ENCODE peak calls at places on chromosomes 12 and 14, in eight cellular contexts. T is HCT116; U is stomach; Q is esophagus muscularis mucosa; R is right lobe of liver; C is effector memory CD4-positive, alpha-beta T cell; W is colonic mucosa; K is testis. N is an unnamed sample. For H3K9me3 and H3K4me1, the result is how much of the 10 kb centered on the place peaks cover.

GRCh38 chr14:56812364-56813103 is 2.3 kb upstream of the OTX2 start:
- DNase-seq in C (no peak), W (no peak), K (no peak), T (no peak), R (no peak), Q (no peak), U (no peak), N (no peak)

GRCh38 chr12:108565976-108566375 is 3.6 kb downstream of the ISCU start:
- DNase-seq in R (peak), U (peak), K (peak), T (peak), W (peak), C (peak), Q (peak), N (no peak)

GRCh38 chr12:56206373-56207166 is 15.2 kb downstream of the RNF41 start:
- DNase-seq in C (no peak), Q (no peak), U (peak), R (no peak), K (peak), T (no peak), W (peak), N (peak)

GRCh38 chr14:58098507-58098906 is 53.5 kb downstream of the ARMH4 start:
- DNase-seq in T (no peak), C (no peak), Q (no peak), K (no peak), U (peak), R (no peak), W (peak), N (no peak)

GRCh38 chr12:97148941-97149559 is 242.0 kb downstream of the NEDD1 start:
- DNase-seq in T (peak), W (peak), Q (no peak), K (peak), R (peak), U (peak), C (peak), N (peak)

GRCh38 chr12:108649126-108649525 is 15.4 kb upstream of the SELPLG start:
- DNase-seq in Q (no peak), U (no peak), K (no peak), W (no peak), C (no peak), R (no peak), T (no peak), N (no peak)

GRCh38 chr12:66620703-66621102 is 58.2 kb downstream of the GRIP1 start:
- DNase-seq in U (no peak), C (no peak), T (no peak), K (no peak), W (no peak), Q (no peak), R (no peak), N (no peak)

GRCh38 chr14:52692248-52692962 is 3.0 kb downstream of the ERO1A start:
- DNase-seq in T (no peak), R (no peak), K (no peak), Q (no peak), C (no peak), W (no peak), U (no peak), N (no peak)

GRCh38 chr12:24554612-24555300 is 394.1 kb downstream of the BCAT1 start:
- DNase-seq in W (no peak), C (no peak), K (no peak), U (no peak), Q (no peak), T (no peak), R (no peak), N (no peak)

GRCh38 chr14:65336191-65336591 is 76.3 kb upstream of the FUT8 start:
- DNase-seq in T (no peak), K (no peak), C (no peak), W (no peak), Q (no peak), U (no peak), R (no peak), N (peak)

GRCh38 chr14:53011053-53011462 is 60.2 kb upstream of the FERMT2 start:
- DNase-seq in W (peak), T (peak), R (no peak), U (peak), Q (peak), K (peak), C (no peak), N (no peak)

GRCh38 chr12:90064759-90065158 is 356.1 kb upstream of the ATP2B1 start:
- DNase-seq in W (no peak), U (no peak), Q (no peak), C (no peak), K (no peak), R (no peak), T (no peak), N (no peak)

GRCh38 chr14:63544641-63545234 is 1.6 kb upstream of the PPP2R5E start:
- DNase-seq in U (no peak), C (no peak), K (no peak), Q (no peak), T (no peak), R (no peak), W (no peak), N (no peak)

GRCh38 chr14:56351861-56352260 is 227.7 kb upstream of the TMEM260 start:
- DNase-seq in K (no peak), R (no peak), Q (no peak), U (no peak), C (no peak), T (no peak), W (no peak), N (no peak)

GRCh38 chr12:90628213-90628612 is 326.8 kb downstream of the CCER1 start:
- DNase-seq in T (no peak), U (no peak), C (no peak), R (no peak), W (no peak), Q (no peak), K (no peak), N (no peak)

GRCh38 chr14:56730468-56731145 is 79.7 kb downstream of the OTX2 start:
- DNase-seq in W (no peak), K (no peak), T (no peak), C (no peak), Q (no peak), U (no peak), R (no peak), N (no peak)

GRCh38 chr12:94929780-94930179 is 73.7 kb downstream of the NDUFA12 start:
- DNase-seq in Q (no peak), W (no peak), C (no peak), T (no peak), R (no peak), K (no peak), U (no peak), N (no peak)

GRCh38 chr12:131116437-131117117 is 162.9 kb downstream of the ADGRD1 start:
- DNase-seq in U (no peak), C (no peak), Q (no peak), T (no peak), K (peak), R (peak), W (no peak), N (no peak)

GRCh38 chr14:100747021-100747586 is 20.4 kb downstream of the DLK1 start:
- DNase-seq in K (no peak), R (peak), T (peak), C (no peak), U (no peak), W (no peak), Q (no peak), N (no peak)

GRCh38 chr12:124906606-124907261 is 7.7 kb downstream of the UBC start:
- DNase-seq in T (peak), U (peak), W (peak), K (peak), C (peak), Q (peak), R (peak), N (peak)

GRCh38 chr12:46214668-46215429 is 54.0 kb downstream of the SLC38A1 start:
- DNase-seq in C (peak), R (peak), K (no peak), U (peak), W (peak), Q (no peak), T (no peak), N (peak)

GRCh38 chr14:77882098-77882497 is 82.2 kb downstream of the ADCK1 start:
- DNase-seq in K (no peak), Q (no peak), T (no peak), C (no peak), R (no peak), W (no peak), U (no peak), N (no peak)

GRCh38 chr12:103495783-103496456 is at the start of gene C12orf42:
- DNase-seq in W (peak), T (peak), C (no peak), K (peak), U (no peak), Q (no peak), R (no peak), N (no peak)

GRCh38 chr12:72836184-72836583 is 564.0 kb downstream of the TRHDE start:
- DNase-seq in T (no peak), U (no peak), K (no peak), Q (no peak), C (no peak), W (no peak), R (no peak), N (no peak)

GRCh38 chr12:104455594-104456416 is 943 bp upstream of the CHST11 start:
- DNase-seq in C (no peak), K (no peak), Q (no peak), W (no peak), U (no peak), R (no peak), T (no peak), N (no peak)

GRCh38 chr14:78974691-78975090 is 804.5 kb downstream of the NRXN3 start:
- DNase-seq in R (no peak), T (no peak), K (no peak), Q (no peak), W (no peak), U (no peak), C (no peak), N (no peak)

DNA sequence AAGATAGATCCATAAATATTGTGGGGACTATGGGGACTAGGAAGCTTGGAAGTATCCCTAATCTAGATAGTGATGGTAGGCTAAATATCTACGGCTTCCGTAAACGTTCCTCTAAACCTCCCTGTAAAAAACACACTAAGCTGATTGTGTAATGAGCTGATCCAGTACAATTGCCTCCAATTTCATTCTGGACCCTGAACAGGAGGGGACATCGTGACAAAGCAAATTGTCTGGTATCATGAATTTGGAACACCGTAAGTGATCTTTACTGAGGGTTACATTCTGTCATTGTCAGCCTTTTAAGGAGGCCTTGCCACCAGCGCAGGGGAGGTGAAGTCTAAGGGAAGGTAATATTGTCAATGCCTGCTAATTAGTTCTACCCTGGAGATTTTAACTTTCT is 514 bp upstream of the MGST1 start:
- DNase-seq in U (no peak), C (no peak), W (peak), Q (no peak), T (no peak), K (no peak), R (no peak), N (no peak)
- H3K27ac ChIP-seq in U (peak), C (no peak), W (peak), Q (peak), T (peak), K (no peak), R (peak), N (no peak)

GRCh38 chr12:93876360-93876759 is 199.2 kb downstream of the CRADD start:
- DNase-seq in K (no peak), C (no peak), W (no peak), T (no peak), Q (no peak), R (no peak), U (no peak), N (no peak)

GRCh38 chr12:93877446-93877845 is 200.3 kb downstream of the CRADD start:
- DNase-seq in U (no peak), R (no peak), W (no peak), C (no peak), Q (peak), T (no peak), K (no peak), N (no peak)

GRCh38 chr12:93879476-93880376 is 202.6 kb downstream of the CRADD start:
- DNase-seq in U (no peak), T (no peak), R (no peak), C (no peak), Q (peak), W (peak), K (no peak), N (no peak)

GRCh38 chr12:93873561-93873960 is 196.4 kb downstream of the CRADD start:
- DNase-seq in W (no peak), C (no peak), K (no peak), R (no peak), Q (no peak), T (no peak), U (no peak), N (no peak)

DNA sequence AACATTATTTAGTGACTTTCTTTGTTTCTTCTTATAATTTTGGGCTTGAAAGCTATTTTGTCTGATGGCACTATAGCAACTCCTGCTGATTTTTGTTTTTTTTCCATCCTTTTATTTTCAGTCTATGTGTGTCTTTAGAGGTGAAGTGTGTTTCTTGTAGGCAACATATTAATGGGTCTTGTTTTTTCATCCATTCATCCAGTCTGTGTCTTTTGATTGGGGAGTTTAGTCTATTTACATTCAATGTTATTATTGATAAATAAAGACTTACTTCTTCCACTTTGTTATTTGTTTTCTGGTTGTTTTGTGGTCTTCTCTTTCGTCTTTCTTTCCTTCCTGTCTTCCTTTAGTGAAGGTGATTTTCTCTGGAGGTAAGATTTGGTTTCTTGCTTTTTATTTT is 198.0 kb downstream of the CRADD start:
- DNase-seq in C (no peak), Q (no peak), R (no peak), T (no peak), K (no peak), W (no peak), U (no peak), N (no peak)
- H3K9me3 ChIP-seq in C (under half), Q (under half), R (under half), T (under half), K (under half), W (under half), U (under half), N (under half)

GRCh38 chr14:59356783-59357182 is 108.4 kb downstream of the GPR135 start:
- DNase-seq in Q (no peak), T (no peak), K (no peak), R (no peak), W (no peak), U (no peak), C (no peak), N (no peak)
- H3K4me1 ChIP-seq in Q (half or more), T (half or more), K (under half), R (under half), W (under half), U (under half), C (under half), N (under half)

DNA sequence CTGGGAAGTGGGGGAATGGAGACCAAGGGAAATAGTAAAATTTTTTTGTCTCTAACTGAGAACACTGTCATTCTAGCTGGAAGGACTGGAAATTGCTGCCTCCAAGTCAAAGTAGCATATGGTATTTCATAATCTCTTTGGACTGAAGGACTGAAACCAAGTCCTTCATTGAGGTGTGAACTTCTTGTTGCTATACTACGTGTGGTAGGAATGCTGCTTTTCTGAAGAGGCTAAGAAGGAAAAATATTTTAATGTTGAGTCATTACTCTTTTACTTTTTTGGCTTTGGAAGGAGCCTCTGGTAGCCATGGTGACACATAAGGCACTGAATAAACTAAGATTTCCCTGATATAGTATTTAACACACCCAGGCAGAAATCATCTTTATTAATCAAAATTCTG is 465.4 kb downstream of the NPAS3 start:
- DNase-seq in C (no peak), W (no peak), U (no peak), K (no peak), T (no peak), Q (no peak), R (no peak), N (no peak)
- H3K27ac ChIP-seq in C (no peak), W (no peak), U (no peak), K (no peak), T (no peak), Q (no peak), R (no peak), N (no peak)

DNA sequence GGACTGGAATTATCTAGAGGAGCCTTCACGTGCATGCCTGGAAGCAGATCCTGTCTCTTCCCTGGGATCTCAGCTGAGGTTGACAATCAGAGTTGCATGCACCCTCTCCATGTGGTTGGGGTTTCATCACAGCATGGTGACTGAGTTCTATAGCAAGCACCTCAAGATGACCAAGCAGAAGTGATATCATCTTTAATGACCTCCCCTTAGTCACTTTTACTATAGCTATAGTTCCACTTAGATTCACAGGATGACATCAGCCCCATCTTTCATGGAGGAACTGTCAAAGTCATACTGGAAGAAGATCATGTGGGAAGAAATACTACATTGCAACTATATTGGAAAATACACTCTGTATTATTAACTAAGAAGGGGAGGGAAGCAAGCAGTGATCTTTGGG is 105.8 kb upstream of the ATXN7L3B start:
- DNase-seq in W (no peak), Q (no peak), C (no peak), K (no peak), R (no peak), U (no peak), T (no peak), N (no peak)
- H3K9me3 ChIP-seq in W (under half), Q (under half), C (under half), K (under half), R (under half), U (under half), T (under half), N (under half)

GRCh38 chr12:27253347-27253746 is 9.3 kb downstream of the STK38L start:
- DNase-seq in C (no peak), K (no peak), Q (no peak), W (no peak), R (no peak), U (no peak), T (no peak), N (no peak)

GRCh38 chr12:27252934-27253333 is 8.8 kb downstream of the STK38L start:
- DNase-seq in R (no peak), T (no peak), K (no peak), C (no peak), W (no peak), U (no peak), Q (no peak), N (no peak)

GRCh38 chr12:27260746-27261145 is 16.7 kb downstream of the STK38L start:
- DNase-seq in C (no peak), T (no peak), W (no peak), U (no peak), K (no peak), R (no peak), Q (no peak), N (no peak)

GRCh38 chr12:27261866-27262265 is 17.8 kb downstream of the STK38L start:
- DNase-seq in W (no peak), K (no peak), U (no peak), R (no peak), T (no peak), Q (no peak), C (no peak), N (no peak)

GRCh38 chr12:27257104-27257848 is 13.2 kb downstream of the STK38L start:
- DNase-seq in C (no peak), K (no peak), U (no peak), T (no peak), W (no peak), Q (no peak), R (no peak), N (no peak)
- H3K4me1 ChIP-seq in C (under half), K (under half), U (under half), T (under half), W (under half), Q (half or more), R (under half), N (under half)

GRCh38 chr12:47896633-47897032 is 8.2 kb downstream of the VDR start:
- DNase-seq in U (no peak), C (no peak), Q (no peak), W (peak), K (no peak), T (no peak), R (no peak), N (no peak)
- H3K27ac ChIP-seq in U (no peak), C (no peak), Q (no peak), W (peak), K (no peak), T (no peak), R (no peak), N (no peak)

GRCh38 chr14:88955470-88955869 is 131.0 kb downstream of the TTC8 start:
- DNase-seq in Q (no peak), W (no peak), U (no peak), K (no peak), T (no peak), R (no peak), C (no peak), N (no peak)
- H3K9me3 ChIP-seq in Q (under half), W (under half), U (under half), K (under half), T (under half), R (under half), C (under half), N (under half)

GRCh38 chr12:49567302-49567610 is 686 bp downstream of the MCRS1 start:
- DNase-seq in Q (no peak), T (no peak), W (no peak), C (no peak), K (no peak), U (no peak), R (no peak), N (no peak)
- H3K4me1 ChIP-seq in Q (under half), T (under half), W (under half), C (under half), K (under half), U (under half), R (under half), N (half or more)